ENCODE peak calls at places on chromosomes 1 and 21, in eight cellular contexts. Z, A, Y, C, Q, S, V and O are unnamed samples.

GRCh38 chr21:44987886-44988606 is 48.2 kb downstream of the SLX9 start:
- DNase-seq in Z (no peak), A (no peak), Y (no peak), C (no peak), Q (no peak), S (no peak), V (no peak), O (peak)

GRCh38 chr1:4851666-4852065 is 197.3 kb downstream of the AJAP1 start:
- DNase-seq in Z (no peak), A (no peak), Y (no peak), C (no peak), Q (no peak), S (no peak), V (no peak), O (no peak)

GRCh38 chr21:41477641-41478318 is 30.2 kb downstream of the TMPRSS2 start:
- DNase-seq in Z (peak), A (peak), Y (no peak), C (no peak), Q (no peak), S (no peak), V (no peak), O (peak)

GRCh38 chr1:230752407-230752806 is 5.2 kb downstream of the CAPN9 start:
- DNase-seq in Z (peak), A (no peak), Y (no peak), C (no peak), Q (no peak), S (no peak), V (no peak), O (no peak)

GRCh38 chr1:231878737-231879136 is 252.1 kb downstream of the DISC1 start:
- DNase-seq in Z (no peak), A (no peak), Y (no peak), C (no peak), Q (no peak), S (no peak), V (no peak), O (no peak)

GRCh38 chr21:39430954-39431353 is 14.6 kb downstream of the LCA5L start:
- DNase-seq in Z (no peak), A (no peak), Y (no peak), C (no peak), Q (no peak), S (no peak), V (no peak), O (no peak)

GRCh38 chr1:166974647-166975345 is 544 bp downstream of the ILDR2 start:
- DNase-seq in Z (no peak), A (no peak), Y (peak), C (peak), Q (no peak), S (no peak), V (no peak), O (no peak)

GRCh38 chr1:170929835-170930554 is 5.3 kb upstream of the MROH9 start:
- DNase-seq in Z (peak), A (peak), Y (no peak), C (peak), Q (peak), S (peak), V (peak), O (peak)

GRCh38 chr1:111227875-111228747 is 598 bp downstream of the CHI3L2 start:
- DNase-seq in Z (peak), A (no peak), Y (no peak), C (no peak), Q (no peak), S (peak), V (peak), O (peak)

GRCh38 chr1:206001476-206001888 is 1.7 kb downstream of the RAB7B start:
- DNase-seq in Z (no peak), A (peak), Y (peak), C (no peak), Q (no peak), S (peak), V (peak), O (peak)

GRCh38 chr1:9867408-9868243 is 42.4 kb downstream of the CTNNBIP1 start:
- DNase-seq in Z (peak), A (peak), Y (peak), C (peak), Q (peak), S (peak), V (peak), O (peak)

GRCh38 chr1:99645199-99645598 is 714 bp upstream of the PALMD start:
- DNase-seq in Z (peak), A (no peak), Y (no peak), C (no peak), Q (no peak), S (peak), V (peak), O (no peak)